ENCODE peak calls at places on chromosomes 3 and 15, in nine cellular contexts. F is left ventricle myocardium inferior, I is IMR-90, M is uterus, Z is heart right ventricle, H is adrenal gland, T is endothelial cell of umbilical vein, A is AG04450, V is stomach. N is an unnamed sample.

GRCh38 chr3:98986073-98986472 is 84.6 kb upstream of the DCBLD2 start:
- DNase-seq in F (no peak), I (peak; percentile 97), M (no peak), Z (peak; percentile 25), H (no peak), T (peak; percentile 92), A (peak; percentile 91), V (no peak), N (peak; percentile 95)

GRCh38 chr15:74773731-74774252 is 8.1 kb upstream of the CSK start:
- DNase-seq in F (no peak), I (no peak), M (no peak), Z (no peak), H (no peak), T (no peak), A (no peak), V (no peak), N (peak; percentile 48)

GRCh38 chr3:102106421-102107097 is 257.2 kb downstream of the NFKBIZ start:
- DNase-seq in F (no peak), I (peak; percentile 83), M (no peak), Z (no peak), H (no peak), T (peak; percentile 72), A (no peak), V (no peak), N (no peak)

GRCh38 chr15:65212097-65212496 is 824 bp upstream of the CILP start:
- DNase-seq in F (no peak), I (no peak), M (no peak), Z (no peak), H (no peak), T (no peak), A (no peak), V (no peak), N (no peak)

GRCh38 chr3:136787226-136787793 is 31.6 kb upstream of the SLC35G2 start:
- DNase-seq in F (no peak), I (peak; percentile 45), M (no peak), Z (peak; percentile 13), H (no peak), T (peak; percentile 50), A (no peak), V (peak; percentile 28), N (no peak)

GRCh38 chr15:77180270-77180669 is 109.4 kb upstream of the TSPAN3 start:
- DNase-seq in F (no peak), I (no peak), M (no peak), Z (no peak), H (no peak), T (no peak), A (no peak), V (no peak), N (no peak)

GRCh38 chr3:179098388-179099077 is 26.9 kb upstream of the ZMAT3 start:
- DNase-seq in F (no peak), I (peak; percentile 82), M (no peak), Z (no peak), H (no peak), T (no peak), A (peak; percentile 33), V (no peak), N (peak; percentile 80)

GRCh38 chr15:62110000-62110851 is 43.4 kb downstream of the C2CD4A start:
- DNase-seq in F (no peak), I (peak; percentile 62), M (no peak), Z (no peak), H (peak; percentile 46), T (peak; percentile 95), A (no peak), V (no peak), N (peak; percentile 74)

GRCh38 chr3:184388936-184389230 is 9.0 kb downstream of the CHRD start:
- DNase-seq in F (no peak), I (no peak), M (no peak), Z (no peak), H (no peak), T (no peak), A (no peak), V (no peak), N (no peak)

GRCh38 chr3:194274424-194275085 is 76.6 kb downstream of the CPN2 start:
- DNase-seq in F (no peak), I (no peak), M (peak; percentile 9), Z (no peak), H (peak; percentile 64), T (peak; percentile 44), A (no peak), V (no peak), N (no peak)

GRCh38 chr3:101038880-101039279 is 45.7 kb upstream of the ABI3BP start:
- DNase-seq in F (no peak), I (no peak), M (no peak), Z (no peak), H (no peak), T (no peak), A (no peak), V (no peak), N (peak; percentile 36)

GRCh38 chr3:101037613-101038012 is 44.4 kb upstream of the ABI3BP start:
- DNase-seq in F (no peak), I (no peak), M (no peak), Z (no peak), H (no peak), T (no peak), A (no peak), V (no peak), N (no peak)

GRCh38 chr3:101036213-101036618 is 43.0 kb upstream of the ABI3BP start:
- DNase-seq in F (no peak), I (peak; percentile 96), M (no peak), Z (no peak), H (peak; percentile 62), T (peak; percentile 84), A (peak; percentile 88), V (no peak), N (peak; percentile 97)

GRCh38 chr3:101038393-101038792 is 45.2 kb upstream of the ABI3BP start:
- DNase-seq in F (no peak), I (peak; percentile 43), M (no peak), Z (no peak), H (no peak), T (no peak), A (no peak), V (no peak), N (peak; percentile 77)

DNA sequence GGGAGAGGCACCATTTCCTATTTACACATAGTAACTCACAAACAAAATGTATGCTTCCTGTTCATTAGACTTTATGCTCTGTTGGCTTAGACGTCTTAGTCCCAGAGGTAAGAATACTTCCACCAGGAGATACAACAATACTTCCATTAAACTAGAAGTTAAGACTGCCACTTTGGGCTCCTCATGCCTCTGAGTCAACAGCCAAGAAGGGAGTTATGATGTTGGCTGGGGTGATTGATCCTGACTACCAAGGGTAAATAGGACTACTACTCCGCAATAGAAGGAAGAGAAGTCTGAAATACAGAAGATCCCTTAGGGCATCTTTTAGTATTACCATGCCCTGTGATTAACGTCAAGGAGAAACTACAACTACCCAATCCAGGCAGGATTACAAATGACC is 43.5 kb upstream of the ABI3BP start:
- DNase-seq in F (no peak), I (peak; percentile 26), M (no peak), Z (no peak), H (no peak), T (no peak), A (no peak), V (no peak), N (no peak)
- H3K27ac ChIP-seq in F (no peak overlapping the region), I (peak overlapping the region; percentile 96), M (no peak overlapping the region), Z (no peak overlapping the region), H (no peak overlapping the region), T (peak overlapping the region; percentile 79), A (peak overlapping the region; percentile 63), V (no peak overlapping the region), N (peak overlapping the region; percentile 22)

GRCh38 chr3:107665351-107665750 is 142.6 kb downstream of the BBX start:
- DNase-seq in F (no peak), I (no peak), M (no peak), Z (no peak), H (no peak), T (peak; percentile 48), A (no peak), V (no peak), N (no peak)
- TF ChIP-seq CTCF in F (no peak), I (no peak), M (no peak), Z (no peak), H (no peak), T (no peak), A (no peak), V (no peak), N (no peak)

DNA sequence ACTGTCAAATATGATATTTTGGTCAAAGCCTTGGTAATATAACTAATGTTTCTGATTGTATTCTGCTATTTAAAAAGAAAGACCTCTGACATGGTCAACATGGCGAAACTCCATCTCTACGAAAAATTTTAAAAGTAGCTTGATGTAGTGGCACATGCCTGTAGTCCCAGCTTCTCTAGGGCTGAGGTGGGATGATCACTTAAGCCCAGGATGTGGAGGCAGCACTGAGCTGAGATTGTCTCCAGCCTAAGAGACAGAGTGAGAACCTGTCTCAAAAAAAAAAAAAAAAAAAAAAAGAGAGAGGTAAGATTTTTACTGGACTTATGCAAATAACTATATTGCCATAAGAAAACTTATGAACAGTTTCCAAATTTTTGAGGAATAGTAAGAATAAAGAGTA is 30.5 kb upstream of the SLC27A2 start:
- DNase-seq in F (no peak), I (no peak), M (no peak), Z (no peak), H (no peak), T (no peak), A (no peak), V (no peak), N (no peak)
- H3K27ac ChIP-seq in F (no peak overlapping the region), I (no peak overlapping the region), M (no peak overlapping the region), Z (no peak overlapping the region), H (no peak overlapping the region), T (no peak overlapping the region), A (no peak overlapping the region), V (no peak overlapping the region), N (no peak overlapping the region)

DNA sequence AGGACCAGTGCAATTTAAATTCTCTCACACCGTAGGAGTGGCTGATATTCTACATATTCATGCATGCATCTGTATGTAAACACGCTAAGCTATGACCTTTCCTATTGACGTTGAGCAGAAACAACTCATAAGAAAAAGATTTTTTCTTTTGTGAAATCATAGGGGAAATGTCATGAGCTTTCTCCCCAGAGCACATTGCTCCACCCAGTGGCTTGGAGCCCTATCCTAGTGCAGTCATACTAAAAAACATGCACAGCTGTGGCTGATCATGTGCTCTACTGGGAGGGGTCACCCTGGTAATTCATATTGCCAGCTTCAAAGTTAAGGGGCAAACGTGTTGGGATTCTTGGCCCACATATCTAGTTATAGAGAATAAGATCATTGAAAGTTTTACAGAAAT is 1.8 kb upstream of the MESD start:
- DNase-seq in F (peak; percentile 58), I (peak; percentile 73), M (peak; percentile 69), Z (peak; percentile 75), H (peak; percentile 38), T (no peak), A (no peak), V (no peak), N (peak; percentile 39)
- TF ChIP-seq CTCF in F (peak; percentile 23), I (peak; percentile 8), M (no peak), Z (no peak), H (no peak), T (no peak), A (no peak), V (no peak), N (peak; percentile 33)

DNA sequence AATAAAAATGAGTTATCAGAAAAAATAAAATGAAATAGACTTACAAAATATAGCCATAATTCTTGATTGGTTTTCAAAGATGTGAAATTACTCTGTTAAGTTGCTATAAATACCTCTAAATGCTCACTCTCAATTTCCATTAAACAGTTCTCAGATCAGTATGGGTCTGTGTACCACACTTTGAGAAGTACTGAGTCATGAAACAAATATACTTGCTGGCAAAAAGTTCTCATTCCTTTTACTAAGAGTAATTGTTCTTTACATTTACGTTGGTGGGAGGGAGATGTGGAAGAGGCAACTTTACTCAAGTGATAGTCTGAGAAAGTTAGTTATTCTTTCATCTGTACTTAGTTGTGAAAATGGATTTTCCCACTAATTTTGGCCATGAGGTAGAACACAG is 96.3 kb downstream of the ZNF385D start:
- DNase-seq in F (no peak), I (peak; percentile 78), M (no peak), Z (no peak), H (no peak), T (no peak), A (peak; percentile 21), V (no peak), N (peak; percentile 79)
- H3K27ac ChIP-seq in F (no peak overlapping the region), I (no peak overlapping the region), M (no peak overlapping the region), Z (no peak overlapping the region), H (no peak overlapping the region), T (no peak overlapping the region), A (no peak overlapping the region), V (no peak overlapping the region), N (peak overlapping the region; percentile 71)